ENCODE peak calls at places on chromosomes 7 and 10, in ten cellular contexts. One of them, this sample, is unnamed.

GRCh38 chr7:154484406-154484805 is 432.2 kb downstream of the DPP6 start:
- DNase-seq in lower leg skin: no peak
- DNase-seq in PC-9: no peak
- DNase-seq in left lung: no peak
- DNase-seq in HFFc6: no peak
- DNase-seq in epithelial cell of proximal tubule: no peak
- DNase-seq in upper lobe of left lung: peak
- DNase-seq in pancreas: no peak
- DNase-seq in H9: peak
- DNase-seq in HFF-Myc: no peak
- DNase-seq in this sample: no peak

GRCh38 chr7:5477723-5478531 is 54.3 kb upstream of the TNRC18 start:
- DNase-seq in lower leg skin: no peak
- DNase-seq in PC-9: no peak
- DNase-seq in left lung: no peak
- DNase-seq in HFFc6: no peak
- DNase-seq in epithelial cell of proximal tubule: no peak
- DNase-seq in upper lobe of left lung: no peak
- DNase-seq in pancreas: no peak
- DNase-seq in H9: peak
- DNase-seq in HFF-Myc: no peak
- DNase-seq in this sample: no peak

GRCh38 chr10:32263300-32263699 is 83.7 kb downstream of the EPC1 start:
- DNase-seq in lower leg skin: peak
- DNase-seq in PC-9: no peak
- DNase-seq in left lung: no peak
- DNase-seq in HFFc6: peak
- DNase-seq in epithelial cell of proximal tubule: no peak
- DNase-seq in upper lobe of left lung: no peak
- DNase-seq in pancreas: no peak
- DNase-seq in H9: no peak
- DNase-seq in HFF-Myc: no peak
- DNase-seq in this sample: no peak

GRCh38 chr10:109892087-109892486 is 31.2 kb downstream of the XPNPEP1 start:
- DNase-seq in lower leg skin: no peak
- DNase-seq in PC-9: no peak
- DNase-seq in left lung: no peak
- DNase-seq in HFFc6: no peak
- DNase-seq in epithelial cell of proximal tubule: no peak
- DNase-seq in upper lobe of left lung: no peak
- DNase-seq in pancreas: no peak
- DNase-seq in H9: peak
- DNase-seq in HFF-Myc: no peak
- DNase-seq in this sample: no peak

GRCh38 chr7:96284838-96285237 is 37.1 kb downstream of the SLC25A13 start:
- DNase-seq in lower leg skin: no peak
- DNase-seq in PC-9: no peak
- DNase-seq in left lung: no peak
- DNase-seq in HFFc6: no peak
- DNase-seq in epithelial cell of proximal tubule: no peak
- DNase-seq in upper lobe of left lung: no peak
- DNase-seq in pancreas: no peak
- DNase-seq in H9: no peak
- DNase-seq in HFF-Myc: no peak
- DNase-seq in this sample: no peak

GRCh38 chr7:73647725-73648592 is 19.7 kb upstream of the VPS37D start:
- DNase-seq in lower leg skin: no peak
- DNase-seq in PC-9: no peak
- DNase-seq in left lung: no peak
- DNase-seq in HFFc6: no peak
- DNase-seq in epithelial cell of proximal tubule: no peak
- DNase-seq in upper lobe of left lung: peak
- DNase-seq in pancreas: peak
- DNase-seq in H9: no peak
- DNase-seq in HFF-Myc: no peak
- DNase-seq in this sample: no peak

GRCh38 chr7:151244156-151244870 is 4.2 kb downstream of the SMARCD3 start:
- DNase-seq in lower leg skin: peak
- DNase-seq in PC-9: no peak
- DNase-seq in left lung: no peak
- DNase-seq in HFFc6: peak
- DNase-seq in epithelial cell of proximal tubule: no peak
- DNase-seq in upper lobe of left lung: no peak
- DNase-seq in pancreas: no peak
- DNase-seq in H9: peak
- DNase-seq in HFF-Myc: no peak
- DNase-seq in this sample: no peak

GRCh38 chr10:69160809-69161225 is 19.2 kb upstream of the SUPV3L1 start:
- DNase-seq in lower leg skin: no peak
- DNase-seq in PC-9: peak
- DNase-seq in left lung: no peak
- DNase-seq in HFFc6: peak
- DNase-seq in epithelial cell of proximal tubule: no peak
- DNase-seq in upper lobe of left lung: no peak
- DNase-seq in pancreas: no peak
- DNase-seq in H9: no peak
- DNase-seq in HFF-Myc: no peak
- DNase-seq in this sample: no peak

GRCh38 chr10:78768041-78768569 is 300.7 kb upstream of the ZMIZ1 start:
- DNase-seq in lower leg skin: peak
- DNase-seq in PC-9: no peak
- DNase-seq in left lung: peak
- DNase-seq in HFFc6: no peak
- DNase-seq in epithelial cell of proximal tubule: no peak
- DNase-seq in upper lobe of left lung: no peak
- DNase-seq in pancreas: no peak
- DNase-seq in H9: no peak
- DNase-seq in HFF-Myc: no peak
- DNase-seq in this sample: peak

GRCh38 chr7:98771519-98772241 is 98.1 kb downstream of the TMEM130 start:
- DNase-seq in lower leg skin: no peak
- DNase-seq in PC-9: no peak
- DNase-seq in left lung: peak
- DNase-seq in HFFc6: peak
- DNase-seq in epithelial cell of proximal tubule: no peak
- DNase-seq in upper lobe of left lung: no peak
- DNase-seq in pancreas: no peak
- DNase-seq in H9: peak
- DNase-seq in HFF-Myc: peak
- DNase-seq in this sample: no peak

GRCh38 chr10:92123031-92123450 is 167.8 kb downstream of the CPEB3 start:
- DNase-seq in lower leg skin: no peak
- DNase-seq in PC-9: peak
- DNase-seq in left lung: peak
- DNase-seq in HFFc6: no peak
- DNase-seq in epithelial cell of proximal tubule: no peak
- DNase-seq in upper lobe of left lung: no peak
- DNase-seq in pancreas: peak
- DNase-seq in H9: no peak
- DNase-seq in HFF-Myc: no peak
- DNase-seq in this sample: no peak

GRCh38 chr7:121714559-121715303 is 158.2 kb upstream of the PTPRZ1 start:
- DNase-seq in lower leg skin: no peak
- DNase-seq in PC-9: no peak
- DNase-seq in left lung: no peak
- DNase-seq in HFFc6: no peak
- DNase-seq in epithelial cell of proximal tubule: peak
- DNase-seq in upper lobe of left lung: no peak
- DNase-seq in pancreas: no peak
- DNase-seq in H9: no peak
- DNase-seq in HFF-Myc: no peak
- DNase-seq in this sample: no peak

GRCh38 chr7:131071786-131072504 is 255.7 kb upstream of the MKLN1 start:
- DNase-seq in lower leg skin: no peak
- DNase-seq in PC-9: no peak
- DNase-seq in left lung: no peak
- DNase-seq in HFFc6: peak
- DNase-seq in epithelial cell of proximal tubule: no peak
- DNase-seq in upper lobe of left lung: no peak
- DNase-seq in pancreas: peak
- DNase-seq in H9: no peak
- DNase-seq in HFF-Myc: no peak
- DNase-seq in this sample: no peak

GRCh38 chr7:46344533-46344932 is 423.5 kb upstream of the IGFBP3 start:
- DNase-seq in lower leg skin: no peak
- DNase-seq in PC-9: no peak
- DNase-seq in left lung: no peak
- DNase-seq in HFFc6: no peak
- DNase-seq in epithelial cell of proximal tubule: no peak
- DNase-seq in upper lobe of left lung: no peak
- DNase-seq in pancreas: no peak
- DNase-seq in H9: no peak
- DNase-seq in HFF-Myc: no peak
- DNase-seq in this sample: no peak

GRCh38 chr7:23012797-23013714 is 874 bp downstream of the HYCC1 start:
- DNase-seq in lower leg skin: peak
- DNase-seq in PC-9: peak
- DNase-seq in left lung: peak
- DNase-seq in HFFc6: no peak
- DNase-seq in epithelial cell of proximal tubule: peak
- DNase-seq in upper lobe of left lung: no peak
- DNase-seq in pancreas: peak
- DNase-seq in H9: peak
- DNase-seq in HFF-Myc: no peak
- DNase-seq in this sample: peak
- TF ChIP-seq CTCF in lower leg skin: no peak
- TF ChIP-seq CTCF in PC-9: no peak
- TF ChIP-seq CTCF in left lung: no peak
- TF ChIP-seq CTCF in HFFc6: no peak
- TF ChIP-seq CTCF in epithelial cell of proximal tubule: peak
- TF ChIP-seq CTCF in upper lobe of left lung: no peak
- TF ChIP-seq CTCF in pancreas: no peak
- TF ChIP-seq CTCF in H9: no peak
- TF ChIP-seq CTCF in HFF-Myc: no peak
- TF ChIP-seq CTCF in this sample: no peak

GRCh38 chr7:69067397-69067796 is 530.9 kb upstream of the AUTS2 start:
- DNase-seq in lower leg skin: no peak
- DNase-seq in PC-9: no peak
- DNase-seq in left lung: peak
- DNase-seq in HFFc6: no peak
- DNase-seq in epithelial cell of proximal tubule: no peak
- DNase-seq in upper lobe of left lung: no peak
- DNase-seq in pancreas: peak
- DNase-seq in H9: peak
- DNase-seq in HFF-Myc: no peak
- DNase-seq in this sample: peak
- TF ChIP-seq CTCF in lower leg skin: no peak
- TF ChIP-seq CTCF in PC-9: peak
- TF ChIP-seq CTCF in left lung: no peak
- TF ChIP-seq CTCF in HFFc6: peak
- TF ChIP-seq CTCF in epithelial cell of proximal tubule: peak
- TF ChIP-seq CTCF in upper lobe of left lung: peak
- TF ChIP-seq CTCF in pancreas: no peak
- TF ChIP-seq CTCF in H9: peak
- TF ChIP-seq CTCF in HFF-Myc: no peak
- TF ChIP-seq CTCF in this sample: peak

GRCh38 chr10:126013489-126014281 is 117.3 kb downstream of the FANK1 start:
- DNase-seq in lower leg skin: no peak
- DNase-seq in PC-9: no peak
- DNase-seq in left lung: no peak
- DNase-seq in HFFc6: peak
- DNase-seq in epithelial cell of proximal tubule: no peak
- DNase-seq in upper lobe of left lung: peak
- DNase-seq in pancreas: no peak
- DNase-seq in H9: peak
- DNase-seq in HFF-Myc: peak
- DNase-seq in this sample: no peak
- TF ChIP-seq CTCF in lower leg skin: no peak
- TF ChIP-seq CTCF in PC-9: no peak
- TF ChIP-seq CTCF in left lung: no peak
- TF ChIP-seq CTCF in HFFc6: peak
- TF ChIP-seq CTCF in epithelial cell of proximal tubule: peak
- TF ChIP-seq CTCF in upper lobe of left lung: no peak
- TF ChIP-seq CTCF in pancreas: no peak
- TF ChIP-seq CTCF in H9: peak
- TF ChIP-seq CTCF in HFF-Myc: no peak
- TF ChIP-seq CTCF in this sample: no peak

DNA sequence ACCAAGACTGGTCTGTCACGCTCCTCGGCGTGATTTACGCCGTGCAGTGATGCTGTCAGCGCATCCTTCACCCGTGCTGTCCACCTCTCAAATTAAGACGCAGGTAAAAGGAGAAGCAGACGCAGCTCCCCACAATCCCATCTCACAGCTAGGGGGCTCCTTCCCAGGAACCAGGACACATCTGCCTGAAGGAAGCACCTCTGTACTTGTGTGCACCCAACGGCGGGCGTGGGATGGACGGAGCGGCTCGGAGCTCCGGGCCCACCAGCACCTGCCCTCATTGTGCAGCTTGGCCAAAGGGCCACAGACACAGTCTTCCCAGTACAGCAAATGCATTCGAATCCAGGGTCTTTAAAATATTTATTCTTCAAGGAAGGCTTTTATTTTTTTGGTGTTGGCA is 55.3 kb downstream of the STK32C start:
- DNase-seq in lower leg skin: no peak
- DNase-seq in PC-9: no peak
- DNase-seq in left lung: no peak
- DNase-seq in HFFc6: no peak
- DNase-seq in epithelial cell of proximal tubule: no peak
- DNase-seq in upper lobe of left lung: peak
- DNase-seq in pancreas: no peak
- DNase-seq in H9: no peak
- DNase-seq in HFF-Myc: no peak
- DNase-seq in this sample: no peak
- TF ChIP-seq CTCF in lower leg skin: no peak
- TF ChIP-seq CTCF in PC-9: no peak
- TF ChIP-seq CTCF in left lung: no peak
- TF ChIP-seq CTCF in HFFc6: peak
- TF ChIP-seq CTCF in epithelial cell of proximal tubule: no peak
- TF ChIP-seq CTCF in upper lobe of left lung: no peak
- TF ChIP-seq CTCF in pancreas: no peak
- TF ChIP-seq CTCF in H9: peak
- TF ChIP-seq CTCF in HFF-Myc: no peak
- TF ChIP-seq CTCF in this sample: no peak

GRCh38 chr10:127715782-127716378 is 21.1 kb upstream of the FOXI2 start:
- DNase-seq in lower leg skin: no peak
- DNase-seq in PC-9: peak
- DNase-seq in left lung: no peak
- DNase-seq in HFFc6: no peak
- DNase-seq in epithelial cell of proximal tubule: peak
- DNase-seq in upper lobe of left lung: no peak
- DNase-seq in pancreas: no peak
- DNase-seq in H9: no peak
- DNase-seq in HFF-Myc: no peak
- DNase-seq in this sample: no peak
- TF ChIP-seq CTCF in lower leg skin: no peak
- TF ChIP-seq CTCF in PC-9: peak
- TF ChIP-seq CTCF in left lung: peak
- TF ChIP-seq CTCF in HFFc6: peak
- TF ChIP-seq CTCF in epithelial cell of proximal tubule: peak
- TF ChIP-seq CTCF in upper lobe of left lung: peak
- TF ChIP-seq CTCF in pancreas: no peak
- TF ChIP-seq CTCF in H9: peak
- TF ChIP-seq CTCF in HFF-Myc: no peak
- TF ChIP-seq CTCF in this sample: peak

DNA sequence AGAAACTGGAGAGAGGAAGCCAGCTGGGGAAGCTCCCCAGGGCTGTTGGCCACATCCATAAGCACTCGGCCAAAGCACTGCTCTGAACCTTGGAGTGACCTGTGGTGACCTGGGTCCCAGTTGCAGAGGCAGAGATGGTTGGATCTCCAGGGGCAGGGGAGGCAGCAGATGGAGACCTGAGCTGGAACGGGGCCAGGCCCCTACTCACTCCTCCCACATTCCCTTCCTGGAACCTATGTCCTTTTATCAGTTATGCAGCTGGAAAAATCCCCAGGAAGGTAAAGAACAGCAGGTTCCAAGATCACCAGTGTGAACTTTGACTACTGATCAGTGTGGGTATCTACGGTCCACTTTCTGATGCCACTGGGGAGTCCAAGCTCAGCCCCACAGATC is 9.6 kb upstream of the PNLIPRP2 start:
- DNase-seq in lower leg skin: peak
- DNase-seq in PC-9: no peak
- DNase-seq in left lung: no peak
- DNase-seq in HFFc6: no peak
- DNase-seq in epithelial cell of proximal tubule: no peak
- DNase-seq in upper lobe of left lung: no peak
- DNase-seq in pancreas: peak
- DNase-seq in H9: no peak
- DNase-seq in HFF-Myc: no peak
- DNase-seq in this sample: no peak
- TF ChIP-seq CTCF in lower leg skin: no peak
- TF ChIP-seq CTCF in PC-9: no peak
- TF ChIP-seq CTCF in left lung: no peak
- TF ChIP-seq CTCF in HFFc6: no peak
- TF ChIP-seq CTCF in epithelial cell of proximal tubule: no peak
- TF ChIP-seq CTCF in upper lobe of left lung: no peak
- TF ChIP-seq CTCF in pancreas: no peak
- TF ChIP-seq CTCF in H9: no peak
- TF ChIP-seq CTCF in HFF-Myc: no peak
- TF ChIP-seq CTCF in this sample: no peak

This sample was measured in upper lobe of right lung.